ENCODE peak calls at places on chromosomes 16 and 17, in four cellular contexts. D is SK-N-SH, T is PC-3, Z is MM.1S. X is an unnamed sample.

GRCh38 chr16:4558026-4558425 is 1.9 kb downstream of the C16orf96 start:
- DNase-seq in D (no peak), T (no peak), Z (no peak), X (no peak)

GRCh38 chr17:38877130-38877851 is 7.4 kb downstream of the LASP1 start:
- DNase-seq in D (no peak), T (no peak), Z (peak; percentile 52), X (no peak)

GRCh38 chr17:68290268-68290954 is 516 bp downstream of the SLC16A6 start:
- DNase-seq in D (peak; percentile 60), T (peak; percentile 54), Z (peak; percentile 71), X (peak; percentile 15)

GRCh38 chr16:81703177-81704155 is 75.6 kb upstream of the PLCG2 start:
- DNase-seq in D (no peak), T (peak; percentile 55), Z (no peak), X (peak; percentile 63)

GRCh38 chr16:74865922-74866598 is 91.4 kb upstream of the FA2H start:
- DNase-seq in D (no peak), T (no peak), Z (no peak), X (no peak)

GRCh38 chr17:79033741-79034501 is 10.0 kb downstream of the C1QTNF1 start:
- DNase-seq in D (peak; percentile 52), T (no peak), Z (no peak), X (no peak)

GRCh38 chr17:27489045-27489715 is 32.9 kb downstream of the KSR1 start:
- DNase-seq in D (no peak), T (peak; percentile 27), Z (no peak), X (peak; percentile 41)

GRCh38 chr17:68356520-68356919 is 65.2 kb downstream of the ARSG start:
- DNase-seq in D (no peak), T (no peak), Z (no peak), X (no peak)

GRCh38 chr17:61410100-61410551 is 10.5 kb downstream of the TBX2 start:
- DNase-seq in D (peak; percentile 56), T (no peak), Z (no peak), X (no peak)

GRCh38 chr17:66098040-66098439 is 93.9 kb downstream of the CEP112 start:
- DNase-seq in D (no peak), T (peak; percentile 34), Z (no peak), X (no peak)

GRCh38 chr17:46950615-46950996 is 27.6 kb downstream of the GOSR2 start:
- DNase-seq in D (no peak), T (no peak), Z (no peak), X (no peak)

GRCh38 chr17:3964203-3965122 is at the start of gene ATP2A3:
- DNase-seq in D (peak; percentile 72), T (no peak), Z (peak; percentile 77), X (peak; percentile 45)

GRCh38 chr16:4372578-4373355 is 1.1 kb downstream of the VASN start:
- DNase-seq in D (peak; percentile 85), T (peak; percentile 67), Z (no peak), X (peak; percentile 77)

GRCh38 chr17:83187782-83188311 is 108.4 kb downstream of the METRNL start:
- DNase-seq in D (no peak), T (no peak), Z (no peak), X (no peak)

GRCh38 chr16:8251298-8251697 is 339.0 kb downstream of the TMEM114 start:
- DNase-seq in D (no peak), T (no peak), Z (no peak), X (no peak)

GRCh38 chr16:85648070-85648714 is 35.1 kb downstream of the GSE1 start:
- DNase-seq in D (no peak), T (no peak), Z (no peak), X (no peak)

GRCh38 chr17:21678451-21679081 is 13.8 kb upstream of the KCNJ18 start:
- DNase-seq in D (peak; percentile 67), T (no peak), Z (no peak), X (no peak)

GRCh38 chr17:59547131-59547915 is 18.1 kb upstream of the DHX40 start:
- DNase-seq in D (peak; percentile 87), T (no peak), Z (no peak), X (no peak)

GRCh38 chr17:34651267-34651955 is 72.0 kb downstream of the TMEM132E start:
- DNase-seq in D (no peak), T (no peak), Z (no peak), X (no peak)

GRCh38 chr16:78768723-78769122 is 669.3 kb downstream of the WWOX start:
- DNase-seq in D (no peak), T (no peak), Z (peak; percentile 60), X (no peak)

DNA sequence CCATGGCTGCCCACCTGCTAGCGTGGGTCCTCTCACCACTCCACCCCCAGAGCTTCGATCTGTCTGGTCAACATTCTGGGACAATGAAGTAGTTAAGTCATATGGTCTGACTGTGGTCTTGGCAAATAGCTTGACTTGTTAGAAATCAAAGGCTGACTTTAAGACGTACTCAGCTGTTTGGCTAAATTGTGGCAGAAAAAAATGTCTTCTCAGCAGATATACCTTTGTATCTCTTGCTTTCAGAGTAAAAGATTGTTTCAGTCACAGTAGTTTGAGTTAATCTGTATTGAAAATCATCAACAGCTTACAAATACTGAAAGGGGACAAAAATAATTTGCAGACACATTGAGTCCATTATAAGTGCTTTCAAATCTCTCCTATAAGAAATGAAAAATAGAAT is 2.1 kb upstream of the ZNF267 start:
- DNase-seq in D (no peak), T (no peak), Z (no peak), X (no peak)
- H3K4me1 ChIP-seq in D (peaks cover 16% of the 10 kb centered on the region), T (peaks cover 25% of the 10 kb centered on the region), Z (peaks cover 29% of the 10 kb centered on the region), X (peaks cover 18% of the 10 kb centered on the region)

GRCh38 chr17:80774146-80774545 is 217.5 kb upstream of the CHMP6 start:
- DNase-seq in D (no peak), T (no peak), Z (no peak), X (no peak)
- TF ChIP-seq EZH2phosphoT487 in D (no peak), T (no peak), Z (no peak), X (no peak)

GRCh38 chr17:12790806-12791148 is 1.5 kb downstream of the ARHGAP44 start:
- DNase-seq in D (no peak), T (no peak), Z (no peak), X (no peak)
- H3K9me2 ChIP-seq in D (no peaks in the 10 kb centered on the region), T (no peaks in the 10 kb centered on the region), Z (no peaks in the 10 kb centered on the region), X (no peaks in the 10 kb centered on the region)

DNA sequence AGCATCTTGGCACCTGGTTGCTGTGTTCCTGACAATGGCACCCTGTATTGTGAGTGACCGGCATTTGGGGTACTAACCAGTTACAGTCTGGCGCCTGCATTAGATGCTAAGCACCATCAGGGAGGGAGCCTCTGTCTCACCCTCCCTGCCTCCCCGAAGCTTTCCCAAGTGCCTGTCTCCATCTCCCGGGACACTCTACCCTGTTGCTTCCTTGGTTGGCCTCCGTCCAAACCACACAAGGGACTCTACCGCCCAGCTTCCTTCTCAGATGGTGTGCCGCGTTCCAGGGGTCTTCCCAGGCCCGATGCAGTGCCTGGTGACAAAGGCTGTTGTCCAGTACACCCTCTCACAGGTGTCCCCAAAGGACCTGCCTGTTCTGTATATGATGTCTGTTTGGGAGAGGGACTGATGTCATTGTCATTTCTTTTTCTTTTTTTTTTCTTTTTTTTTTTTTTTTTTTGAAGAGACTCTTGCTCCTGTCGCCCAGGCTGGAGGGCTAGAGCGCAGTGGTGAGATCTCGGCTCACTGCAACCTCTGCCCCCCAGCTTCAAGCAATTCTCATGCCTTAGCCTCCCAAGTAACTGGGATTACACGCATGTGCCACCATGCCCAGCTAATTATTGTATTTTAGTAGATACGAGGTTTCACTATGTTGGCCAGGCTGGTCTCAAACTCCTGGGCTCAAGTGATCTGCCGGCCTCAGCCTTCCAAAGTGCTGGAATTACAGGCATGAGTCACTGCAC is 6.7 kb downstream of the SNN start:
- DNase-seq in D (no peak), T (no peak), Z (peak; percentile 6), X (no peak)
- H3K4me1 ChIP-seq in D (peaks cover 8% of the 10 kb centered on the region), T (no peaks in the 10 kb centered on the region), Z (peaks cover 80% of the 10 kb centered on the region), X (peaks cover 13% of the 10 kb centered on the region)

GRCh38 chr17:18977021-18977420 is 25.1 kb downstream of the SLC5A10 start:
- DNase-seq in D (no peak), T (no peak), Z (no peak), X (no peak)

GRCh38 chr17:18971801-18972200 is 19.8 kb downstream of the SLC5A10 start:
- DNase-seq in D (no peak), T (no peak), Z (no peak), X (no peak)

GRCh38 chr17:18976201-18976600 is 24.2 kb downstream of the SLC5A10 start:
- DNase-seq in D (no peak), T (no peak), Z (no peak), X (no peak)

GRCh38 chr17:18975597-18975996 is 23.6 kb downstream of the SLC5A10 start:
- DNase-seq in D (no peak), T (no peak), Z (no peak), X (no peak)

DNA sequence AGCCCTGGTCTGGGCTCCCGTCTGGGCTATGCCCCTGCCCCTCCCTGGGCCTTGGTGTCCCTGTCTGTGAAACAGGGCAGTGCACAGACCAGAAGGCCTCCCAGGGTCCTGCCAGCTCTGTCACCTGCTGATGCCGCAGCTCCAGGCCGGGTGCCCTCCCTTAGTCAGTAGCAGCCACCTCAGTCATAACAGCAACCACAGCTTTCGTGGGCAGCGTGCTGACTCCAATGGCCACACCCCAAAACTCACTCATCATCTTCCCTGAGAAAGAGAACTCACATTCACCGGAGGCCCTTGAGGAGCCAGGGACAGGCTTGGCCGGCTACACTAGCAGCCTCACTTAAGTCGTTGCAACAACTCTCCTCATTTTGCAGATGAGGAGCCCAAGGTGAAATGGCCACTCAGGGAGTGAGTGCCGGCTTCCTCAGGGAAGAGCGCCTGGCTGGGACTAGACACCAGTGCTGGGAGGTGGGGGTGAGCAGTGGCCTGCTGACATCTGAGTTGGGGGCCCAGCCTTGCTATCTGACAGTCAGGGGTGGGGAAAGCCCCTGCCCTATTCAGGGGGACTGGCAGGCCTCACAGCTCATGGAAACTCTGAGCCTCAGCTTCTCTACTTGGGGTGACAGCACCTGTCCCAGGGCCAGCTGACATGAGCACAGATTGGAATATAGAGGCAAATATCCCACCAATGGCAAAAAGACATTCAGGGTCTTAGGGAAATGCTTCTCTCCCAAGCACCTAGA is 22.6 kb downstream of the SLC5A10 start:
- DNase-seq in D (no peak), T (peak; percentile 53), Z (no peak), X (no peak)
- TF ChIP-seq EZH2phosphoT487 in D (no peak), T (no peak), Z (no peak), X (no peak)

X was measured in hepatocyte.